ENCODE peak calls at places on chromosome 9, in six cellular contexts. H, L, N, R, B and F are unnamed samples.
A peak's percentile ranks its signal among the peaks of the same experiment; 100 is the strongest.

GRCh38 chr9:17063535-17064135 is 71.2 kb upstream of the CNTLN start:
- DNase-seq in H (no peak), L (peak; percentile 27), N (peak; percentile 52), R (peak; percentile 21), B (peak; percentile 64), F (peak; percentile 42)

GRCh38 chr9:15722888-15723287 is 170.0 kb downstream of the CCDC171 start:
- DNase-seq in H (no peak), L (peak; percentile 61), N (no peak), R (no peak), B (peak; percentile 31), F (peak; percentile 29)

GRCh38 chr9:97848582-97849237 is 4.3 kb upstream of the FOXE1 start:
- DNase-seq in H (no peak), L (no peak), N (no peak), R (no peak), B (peak; percentile 3), F (peak; percentile 46)

GRCh38 chr9:76537150-76537646 is 78.2 kb downstream of the GCNT1 start:
- DNase-seq in H (no peak), L (no peak), N (no peak), R (no peak), B (no peak), F (no peak)

GRCh38 chr9:127921592-127922120 is 4.8 kb upstream of the ST6GALNAC4 start:
- DNase-seq in H (peak; percentile 95), L (no peak), N (peak; percentile 58), R (peak; percentile 43), B (no peak), F (peak; percentile 75)

GRCh38 chr9:33022755-33023154 is 2.3 kb upstream of the DNAJA1 start:
- DNase-seq in H (no peak), L (no peak), N (no peak), R (no peak), B (no peak), F (no peak)

GRCh38 chr9:88460583-88461332 is 72.5 kb downstream of the SPIN1 start:
- DNase-seq in H (no peak), L (peak; percentile 61), N (no peak), R (peak; percentile 76), B (no peak), F (no peak)

GRCh38 chr9:32879335-32879734 is 96.0 kb downstream of the TMEM215 start:
- DNase-seq in H (no peak), L (no peak), N (no peak), R (no peak), B (no peak), F (no peak)

GRCh38 chr9:76027426-76027825 is 137.0 kb downstream of the PCSK5 start:
- DNase-seq in H (no peak), L (no peak), N (no peak), R (no peak), B (peak; percentile 16), F (no peak)

GRCh38 chr9:134025606-134026541 is 593 bp downstream of the BRD3OS start:
- DNase-seq in H (peak; percentile 77), L (peak; percentile 65), N (peak; percentile 68), R (peak; percentile 16), B (peak; percentile 41), F (peak; percentile 77)

GRCh38 chr9:68547417-68547816 is 6.7 kb upstream of the TMEM252 start:
- DNase-seq in H (no peak), L (no peak), N (no peak), R (no peak), B (no peak), F (no peak)

GRCh38 chr9:89474939-89475338 is 23.0 kb downstream of the SEMA4D start:
- DNase-seq in H (no peak), L (no peak), N (no peak), R (no peak), B (no peak), F (no peak)

GRCh38 chr9:90141723-90142122 is 500.9 kb downstream of the DIRAS2 start:
- DNase-seq in H (no peak), L (no peak), N (peak; percentile 35), R (no peak), B (peak; percentile 29), F (no peak)

GRCh38 chr9:76603448-76603895 is 144.5 kb downstream of the GCNT1 start:
- DNase-seq in H (no peak), L (no peak), N (peak; percentile 26), R (no peak), B (peak; percentile 29), F (no peak)

GRCh38 chr9:23551171-23551795 is 274.8 kb downstream of the ELAVL2 start:
- DNase-seq in H (no peak), L (peak; percentile 12), N (no peak), R (no peak), B (no peak), F (no peak)

GRCh38 chr9:108654566-108654965 is 201.2 kb downstream of the ACTL7B start:
- DNase-seq in H (no peak), L (no peak), N (peak; percentile 28), R (no peak), B (no peak), F (no peak)

GRCh38 chr9:112913326-112913725 is 22.6 kb upstream of the SLC46A2 start:
- DNase-seq in H (no peak), L (no peak), N (no peak), R (no peak), B (no peak), F (no peak)
- H2BK5ac ChIP-seq in H (no peak overlapping the region), L (no peak overlapping the region), N (no peak overlapping the region), R (no peak overlapping the region), B (no peak overlapping the region), F (no peak overlapping the region)

DNA sequence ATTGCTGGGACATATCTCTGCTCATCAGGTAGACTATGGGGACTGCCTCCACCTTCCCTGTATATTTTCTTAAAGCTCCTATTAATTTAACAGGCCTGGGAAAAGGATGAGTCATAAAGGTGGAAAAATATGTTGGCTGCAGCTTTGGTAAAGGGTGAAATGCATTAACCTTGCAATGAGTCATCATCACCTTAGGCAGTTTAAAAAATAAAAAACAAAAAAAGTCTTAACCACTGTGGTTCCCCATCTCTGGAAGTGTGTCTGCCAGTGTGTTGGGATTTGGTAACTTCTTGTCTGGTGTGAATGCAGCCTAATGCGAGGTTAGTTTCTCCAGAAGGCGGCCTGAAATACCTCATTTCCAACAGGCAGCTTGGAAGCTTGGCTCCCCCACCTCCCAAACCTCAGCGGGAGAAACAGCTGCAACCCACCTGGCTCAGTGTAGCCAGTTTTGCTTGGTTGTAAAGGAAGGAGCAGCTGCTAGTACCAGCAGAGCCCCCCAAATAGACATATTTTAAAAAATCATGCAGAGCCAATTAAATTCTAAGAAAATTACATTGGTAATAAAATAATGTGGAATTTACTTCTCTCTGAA is 265.4 kb upstream of the GAS1 start:
- DNase-seq in H (no peak), L (no peak), N (peak; percentile 24), R (peak; percentile 32), B (peak; percentile 39), F (peak; percentile 36)
- H3K14ac ChIP-seq in H (no peak overlapping the region), L (no peak overlapping the region), N (no peak overlapping the region), R (no peak overlapping the region), B (no peak overlapping the region), F (no peak overlapping the region)

GRCh38 chr9:99827244-99827643 is 5.6 kb downstream of the NR4A3 start:
- DNase-seq in H (no peak), L (no peak), N (peak; percentile 6), R (no peak), B (no peak), F (no peak)
- H4K91ac ChIP-seq in H (no peak overlapping the region), L (no peak overlapping the region), N (no peak overlapping the region), R (no peak overlapping the region), B (no peak overlapping the region), F (no peak overlapping the region)

DNA sequence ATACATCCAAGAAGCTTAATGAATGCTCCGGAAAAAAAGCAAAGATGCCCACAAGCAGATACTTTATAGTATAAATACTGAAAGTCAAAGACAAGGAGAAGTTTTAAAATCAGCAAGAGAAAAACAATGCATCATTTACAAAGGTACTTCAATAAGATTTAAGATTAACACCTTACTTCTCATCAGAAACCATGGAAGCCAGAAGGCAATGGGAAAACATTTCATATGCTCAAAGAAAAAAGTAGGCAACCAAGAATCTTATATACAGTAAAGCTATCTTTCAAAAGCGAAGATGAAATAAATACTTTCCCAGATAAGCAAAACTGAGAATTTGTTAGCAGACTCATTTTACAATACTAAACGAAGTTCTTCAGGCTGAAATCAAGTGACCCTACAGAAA is 51.1 kb downstream of the ABHD17B start:
- DNase-seq in H (no peak), L (no peak), N (peak; percentile 9), R (no peak), B (no peak), F (no peak)
- H2BK5ac ChIP-seq in H (no peak overlapping the region), L (no peak overlapping the region), N (no peak overlapping the region), R (no peak overlapping the region), B (no peak overlapping the region), F (no peak overlapping the region)

GRCh38 chr9:3848445-3849114 is 322.8 kb upstream of the RFX3 start:
- DNase-seq in H (peak; percentile 78), L (peak; percentile 68), N (peak; percentile 35), R (peak; percentile 11), B (peak; percentile 34), F (peak; percentile 80)
- H3K14ac ChIP-seq in H (no peak overlapping the region), L (no peak overlapping the region), N (no peak overlapping the region), R (no peak overlapping the region), B (no peak overlapping the region), F (no peak overlapping the region)

GRCh38 chr9:74414325-74414724 is 82.8 kb upstream of the RORB start:
- DNase-seq in H (no peak), L (no peak), N (no peak), R (no peak), B (no peak), F (no peak)
- H4K91ac ChIP-seq in H (no peak overlapping the region), L (no peak overlapping the region), N (no peak overlapping the region), R (no peak overlapping the region), B (no peak overlapping the region), F (no peak overlapping the region)

GRCh38 chr9:92616199-92617129 is 53.5 kb downstream of the IPPK start:
- DNase-seq in H (no peak), L (no peak), N (no peak), R (no peak), B (no peak), F (peak; percentile 5)
- H2BK5ac ChIP-seq in H (no peak overlapping the region), L (no peak overlapping the region), N (no peak overlapping the region), R (no peak overlapping the region), B (no peak overlapping the region), F (no peak overlapping the region)